ENCODE peak calls at places on chromosomes 7 and 10, in six cellular contexts. Y, C, E, J, B and I are unnamed samples.

GRCh38 chr7:152145853-152146466 is 120.5 kb downstream of the GALNT11 start:
- DNase-seq in Y (peak; percentile 56), B (peak; percentile 46), E (no peak), J (no peak), C (no peak), I (no peak)

GRCh38 chr10:132036887-132037675 is 28.7 kb upstream of the JAKMIP3 start:
- DNase-seq in E (no peak), C (no peak), B (no peak), J (no peak), Y (no peak), I (no peak)

GRCh38 chr10:17038627-17039026 is 91.0 kb downstream of the CUBN start:
- DNase-seq in J (no peak), E (no peak), B (no peak), Y (no peak), C (peak; percentile 61), I (peak; percentile 77)

GRCh38 chr10:110425684-110426293 is 71.9 kb upstream of the DUSP5 start:
- DNase-seq in J (no peak), Y (peak; percentile 61), E (no peak), C (no peak), B (no peak), I (no peak)

GRCh38 chr7:147188485-147188884 is 1071.9 kb downstream of the CNTNAP2 start:
- DNase-seq in E (no peak), C (no peak), B (no peak), J (no peak), Y (no peak), I (no peak)

GRCh38 chr10:103080891-103081581 is 112.0 kb downstream of the NT5C2 start:
- DNase-seq in C (no peak), Y (peak; percentile 11), B (no peak), E (no peak), J (no peak), I (no peak)

GRCh38 chr10:78513330-78513729 is 479.7 kb downstream of the RPS24 start:
- DNase-seq in Y (peak; percentile 48), C (no peak), E (no peak), B (no peak), J (no peak), I (no peak)

GRCh38 chr7:17229257-17229656 is 69.2 kb upstream of the AHR start:
- DNase-seq in Y (no peak), C (no peak), B (no peak), J (no peak), E (no peak), I (no peak)

GRCh38 chr10:79308969-79309665 is 38.2 kb upstream of the PPIF start:
- DNase-seq in B (no peak), J (no peak), C (no peak), E (no peak), Y (no peak), I (peak; percentile 45)

GRCh38 chr10:123398180-123398591 is 244.0 kb downstream of the BUB3 start:
- DNase-seq in B (no peak), C (no peak), Y (no peak), E (no peak), J (no peak), I (no peak)

GRCh38 chr7:25968205-25968993 is 183.6 kb upstream of the NFE2L3 start:
- DNase-seq in E (no peak), B (no peak), C (no peak), Y (no peak), J (peak; percentile 37), I (no peak)

GRCh38 chr7:123367508-123368122 is 166.8 kb downstream of the IQUB start:
- DNase-seq in B (no peak), E (no peak), C (no peak), J (no peak), Y (peak; percentile 63), I (no peak)

GRCh38 chr7:12941512-12941911 is 254.1 kb downstream of the ARL4A start:
- DNase-seq in Y (no peak), C (no peak), B (no peak), J (no peak), E (no peak), I (no peak)

GRCh38 chr10:133412381-133412711 is 12.1 kb downstream of the SPRN start:
- DNase-seq in J (no peak), Y (no peak), E (no peak), C (no peak), B (no peak), I (no peak)

GRCh38 chr7:1787681-1788235 is 117.7 kb downstream of the ELFN1 start:
- DNase-seq in E (no peak), C (no peak), Y (no peak), B (no peak), J (peak; percentile 19), I (no peak)

GRCh38 chr7:17523813-17524741 is 225.6 kb downstream of the AHR start:
- DNase-seq in E (no peak), Y (peak; percentile 70), C (no peak), B (no peak), J (peak; percentile 44), I (no peak)

GRCh38 chr10:112791447-112791846 is 158.6 kb upstream of the TCF7L2 start:
- DNase-seq in E (no peak), J (no peak), B (no peak), C (no peak), Y (no peak), I (no peak)

GRCh38 chr7:126700807-126701604 is 551.7 kb downstream of the GRM8 start:
- DNase-seq in C (no peak), Y (peak; percentile 86), E (peak; percentile 12), B (no peak), J (no peak), I (no peak)

GRCh38 chr7:121151663-121152344 is 163.3 kb downstream of the CPED1 start:
- DNase-seq in C (no peak), E (no peak), B (no peak), Y (no peak), J (no peak), I (no peak)

GRCh38 chr10:52265131-52265926 is 48.8 kb upstream of the DKK1 start:
- DNase-seq in J (no peak), Y (no peak), E (no peak), B (no peak), C (no peak), I (no peak)

GRCh38 chr10:75076387-75076786 is 35.1 kb upstream of the SAMD8 start:
- DNase-seq in E (no peak), B (no peak), Y (no peak), J (no peak), C (no peak), I (no peak)

GRCh38 chr7:102111758-102112119 is 174.9 kb upstream of the SH2B2 start:
- DNase-seq in Y (no peak), E (no peak), B (no peak), C (no peak), J (no peak), I (no peak)

GRCh38 chr7:128879461-128879938 is 16.8 kb downstream of the ATP6V1F start:
- DNase-seq in J (no peak), C (no peak), Y (peak; percentile 9), E (no peak), B (no peak), I (no peak)

GRCh38 chr10:116385311-116385710 is 42.3 kb upstream of the PNLIPRP3 start:
- DNase-seq in J (no peak), Y (no peak), E (no peak), C (no peak), B (no peak), I (no peak)

GRCh38 chr10:70492786-70493659 is 14.5 kb downstream of the PALD1 start:
- DNase-seq in E (no peak), J (no peak), B (no peak), C (no peak), Y (peak; percentile 60), I (no peak)

GRCh38 chr10:70494966-70495365 is 16.4 kb downstream of the PALD1 start:
- DNase-seq in Y (no peak), B (no peak), C (no peak), J (peak; percentile 38), E (no peak), I (peak; percentile 76)

GRCh38 chr10:70495691-70496261 is 17.2 kb downstream of the PALD1 start:
- DNase-seq in J (no peak), E (no peak), B (no peak), Y (no peak), C (no peak), I (no peak)

GRCh38 chr10:70494536-70494935 is 16.0 kb downstream of the PALD1 start:
- DNase-seq in E (no peak), Y (no peak), C (no peak), J (no peak), B (no peak), I (no peak)

GRCh38 chr10:70493660-70494234 is 15.2 kb downstream of the PALD1 start:
- DNase-seq in B (no peak), E (no peak), J (peak; percentile 38), Y (no peak), C (no peak), I (no peak)
- H3K4me3 ChIP-seq in B (no peak overlapping the region), E (no peak overlapping the region), J (no peak overlapping the region), Y (no peak overlapping the region), C (no peak overlapping the region), I (no peak overlapping the region)

GRCh38 chr7:157661611-157661975 is 324.8 kb downstream of the DNAJB6 start:
- DNase-seq in E (no peak), Y (no peak), C (no peak), J (no peak), B (no peak), I (no peak)

GRCh38 chr7:157657741-157658740 is 321.2 kb downstream of the DNAJB6 start:
- DNase-seq in J (no peak), C (no peak), B (no peak), E (no peak), Y (no peak), I (no peak)

GRCh38 chr7:157656195-157656769 is 319.5 kb downstream of the DNAJB6 start:
- DNase-seq in B (no peak), E (no peak), C (no peak), Y (no peak), J (no peak), I (no peak)

GRCh38 chr7:157660971-157661610 is 324.3 kb downstream of the DNAJB6 start:
- DNase-seq in J (no peak), E (no peak), B (no peak), Y (no peak), C (no peak), I (no peak)

DNA sequence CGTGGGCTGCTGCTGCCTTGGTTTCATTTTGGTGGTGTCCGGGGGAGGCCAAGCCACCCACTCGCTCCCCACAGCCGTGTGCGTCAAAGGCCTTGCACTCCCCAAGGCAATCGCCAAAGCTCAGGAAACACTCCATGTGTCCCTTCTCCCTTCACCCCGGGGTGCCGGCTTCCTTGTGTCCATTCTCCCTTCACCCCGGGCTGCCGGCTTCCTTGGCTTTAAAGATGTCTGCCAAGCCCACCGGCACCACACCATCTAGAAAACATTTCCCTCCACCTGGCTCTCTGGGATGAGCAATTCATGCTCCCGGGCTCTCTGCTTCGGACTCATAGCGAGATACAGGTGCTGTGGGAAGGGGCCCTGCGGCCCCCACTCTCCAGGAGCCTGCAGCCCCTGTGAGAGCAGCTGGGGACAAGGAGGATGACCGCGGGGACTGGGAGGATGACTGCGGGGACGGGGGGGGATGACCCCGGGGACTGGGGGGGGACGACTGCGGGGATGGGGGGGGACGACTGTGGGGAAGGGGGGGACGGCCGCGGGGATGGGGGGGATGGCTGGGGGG is 322.1 kb downstream of the DNAJB6 start:
- DNase-seq in Y (no peak), B (no peak), J (no peak), C (no peak), E (no peak), I (no peak)
- H3K9me3 ChIP-seq in Y (no peaks in the 10 kb centered on the region), B (no peaks in the 10 kb centered on the region), J (no peaks in the 10 kb centered on the region), C (no peaks in the 10 kb centered on the region), E (no peaks in the 10 kb centered on the region), I (no peaks in the 10 kb centered on the region)

GRCh38 chr7:103348959-103349358 is 1.5 kb downstream of the PSMC2 start:
- DNase-seq in C (no peak), E (no peak), J (no peak), Y (no peak), B (no peak), I (no peak)
- H3K4me3 ChIP-seq in C (peak overlapping the region; percentile 75), E (peak overlapping the region; percentile 80), J (peak overlapping the region; percentile 93), Y (peak overlapping the region; percentile 83), B (peak overlapping the region; percentile 88), I (peak overlapping the region; percentile 100)

GRCh38 chr10:114982989-114983388 is 45.0 kb downstream of the TRUB1 start:
- DNase-seq in J (no peak), E (no peak), B (no peak), C (no peak), Y (no peak), I (no peak)
- H3K9me3 ChIP-seq in J (peaks cover 32% of the 10 kb centered on the region), E (no peaks in the 10 kb centered on the region), B (peaks cover 5% of the 10 kb centered on the region), C (peaks cover 33% of the 10 kb centered on the region), Y (no peaks in the 10 kb centered on the region), I (peaks cover 3% of the 10 kb centered on the region)